ENCODE peak calls at places on chromosomes 4 and X, in six cellular contexts. F is NCI-H2081, Y is SK-N-SH, M is EH, J is astrocyte of the spinal cord, R is ELR. E is an unnamed sample.

GRCh38 chr4:72031868-72032619 is at the start of gene NPFFR2:
- DNase-seq in F (peak; percentile 3), Y (peak; percentile 62), M (no peak), J (peak; percentile 48), R (peak; percentile 57), E (peak; percentile 52)

GRCh38 chrX:48676106-48676892 is 7.3 kb upstream of the WAS start:
- DNase-seq in F (peak; percentile 91), Y (peak; percentile 96), M (peak; percentile 89), J (peak; percentile 84), R (peak; percentile 87), E (peak; percentile 84)

GRCh38 chr4:92035666-92036065 is 268.1 kb upstream of the GRID2 start:
- DNase-seq in F (no peak), Y (no peak), M (no peak), J (no peak), R (peak; percentile 0), E (no peak)

GRCh38 chrX:50798782-50799181 is 15.2 kb downstream of the SHROOM4 start:
- DNase-seq in F (no peak), Y (no peak), M (no peak), J (no peak), R (no peak), E (no peak)

GRCh38 chrX:39527045-39527444 is 570.7 kb downstream of the BCOR start:
- DNase-seq in F (no peak), Y (no peak), M (peak; percentile 32), J (peak; percentile 6), R (peak; percentile 15), E (peak; percentile 72)

GRCh38 chr4:188854451-188854850 is 715.2 kb downstream of the TRIML1 start:
- DNase-seq in F (no peak), Y (no peak), M (no peak), J (no peak), R (no peak), E (no peak)

GRCh38 chr4:107666134-107666533 is 53.9 kb downstream of the PAPSS1 start:
- DNase-seq in F (no peak), Y (peak; percentile 2), M (peak; percentile 51), J (peak; percentile 61), R (peak; percentile 8), E (no peak)

GRCh38 chr4:11791808-11792207 is 363.1 kb upstream of the HS3ST1 start:
- DNase-seq in F (no peak), Y (no peak), M (no peak), J (no peak), R (no peak), E (no peak)

GRCh38 chr4:186953601-186954260 is 230.1 kb upstream of the FAT1 start:
- DNase-seq in F (no peak), Y (no peak), M (peak; percentile 61), J (no peak), R (no peak), E (no peak)

GRCh38 chrX:15854080-15854655 is 445 bp downstream of the AP1S2 start:
- DNase-seq in F (peak; percentile 18), Y (peak; percentile 85), M (peak; percentile 30), J (no peak), R (peak; percentile 51), E (peak; percentile 30)

GRCh38 chr4:76212851-76213414 is 691 bp downstream of the SCARB2 start:
- DNase-seq in F (no peak), Y (peak; percentile 46), M (peak; percentile 22), J (peak; percentile 26), R (peak; percentile 35), E (no peak)

GRCh38 chrX:41265615-41266014 is 68.3 kb upstream of the DDX3X start:
- DNase-seq in F (no peak), Y (no peak), M (no peak), J (peak; percentile 79), R (no peak), E (peak; percentile 70)

GRCh38 chr4:159549092-159549491 is 446.2 kb downstream of the RAPGEF2 start:
- DNase-seq in F (no peak), Y (no peak), M (no peak), J (peak; percentile 49), R (peak; percentile 62), E (no peak)

GRCh38 chrX:84469226-84469625 is 33.0 kb downstream of the HDX start:
- DNase-seq in F (peak; percentile 45), Y (peak; percentile 18), M (peak; percentile 11), J (peak; percentile 53), R (peak; percentile 36), E (no peak)

GRCh38 chr4:13891544-13891939 is 264.0 kb upstream of the BOD1L1 start:
- DNase-seq in F (no peak), Y (no peak), M (peak; percentile 72), J (peak; percentile 80), R (peak; percentile 48), E (no peak)

GRCh38 chrX:131621650-131622049 is 77.8 kb downstream of the OR13H1 start:
- DNase-seq in F (no peak), Y (no peak), M (no peak), J (no peak), R (no peak), E (no peak)

GRCh38 chrX:119753639-119754257 is 4.6 kb upstream of the SOWAHD start:
- DNase-seq in F (peak; percentile 57), Y (peak; percentile 57), M (peak; percentile 52), J (peak; percentile 41), R (peak; percentile 61), E (no peak)

GRCh38 chrX:41984628-41985027 is 61.3 kb upstream of the CASK start:
- DNase-seq in F (no peak), Y (no peak), M (peak; percentile 21), J (no peak), R (peak; percentile 5), E (no peak)

GRCh38 chr4:142719854-142720541 is 126.1 kb downstream of the INPP4B start:
- DNase-seq in F (peak; percentile 27), Y (peak; percentile 45), M (peak; percentile 40), J (peak; percentile 33), R (peak; percentile 73), E (no peak)

E was measured in MG63.